ENCODE peak calls at places on chromosomes 2 and 18, in nine cellular contexts. F, V, C, X, L, G, B, S and O are unnamed samples.

GRCh38 chr2:198273670-198274069 is 469.3 kb downstream of the PLCL1 start:
- DNase-seq in L (no peak), S (peak), V (no peak), F (no peak), X (peak), C (peak), G (no peak), B (no peak), O (no peak)

GRCh38 chr2:150643106-150643730 is 155.8 kb upstream of the RND3 start:
- DNase-seq in L (no peak), C (peak), G (no peak), F (no peak), B (no peak), S (no peak), X (peak), V (no peak), O (no peak)

GRCh38 chr2:59909147-59909546 is 644.3 kb downstream of the BCL11A start:
- DNase-seq in V (no peak), F (no peak), B (no peak), L (no peak), G (no peak), S (no peak), C (no peak), X (no peak), O (no peak)

GRCh38 chr2:160974803-160975202 is 185.4 kb upstream of the TANK start:
- DNase-seq in F (no peak), S (peak), B (no peak), L (no peak), C (no peak), G (no peak), X (peak), V (no peak), O (no peak)

GRCh38 chr18:29123706-29124530 is 947.0 kb upstream of the CDH2 start:
- DNase-seq in S (peak), F (no peak), X (peak), L (no peak), C (no peak), G (no peak), B (no peak), V (no peak), O (no peak)

GRCh38 chr2:26870585-26871095 is 22.7 kb downstream of the DPYSL5 start:
- DNase-seq in C (no peak), S (no peak), L (no peak), V (no peak), G (no peak), F (no peak), B (no peak), X (no peak), O (no peak)

GRCh38 chr2:116879646-116880045 is 934.8 kb upstream of the DDX18 start:
- DNase-seq in S (no peak), C (no peak), B (no peak), G (no peak), X (no peak), L (no peak), V (no peak), F (no peak), O (no peak)

GRCh38 chr2:151028691-151029176 is 232.9 kb downstream of the RBM43 start:
- DNase-seq in C (no peak), B (no peak), F (no peak), S (no peak), V (no peak), X (no peak), G (no peak), L (no peak), O (no peak)

GRCh38 chr2:191481305-191482075 is 196.4 kb upstream of the NABP1 start:
- DNase-seq in C (peak), X (peak), V (no peak), L (no peak), F (no peak), S (peak), B (no peak), G (no peak), O (no peak)

GRCh38 chr2:191474459-191474858 is 203.5 kb upstream of the NABP1 start:
- DNase-seq in B (no peak), X (no peak), S (no peak), G (no peak), F (no peak), L (no peak), V (no peak), C (no peak), O (no peak)

GRCh38 chr2:191476901-191477300 is 201.0 kb upstream of the NABP1 start:
- DNase-seq in C (no peak), G (no peak), B (no peak), F (no peak), S (no peak), L (no peak), X (no peak), V (no peak), O (no peak)

GRCh38 chr2:191478754-191479679 is 198.9 kb upstream of the NABP1 start:
- DNase-seq in F (no peak), C (peak), S (no peak), V (peak), L (no peak), B (no peak), G (no peak), X (peak), O (no peak)

GRCh38 chr2:191479680-191480023 is 198.3 kb upstream of the NABP1 start:
- DNase-seq in L (peak), B (no peak), X (no peak), V (no peak), S (no peak), G (no peak), F (peak), C (no peak), O (no peak)
- TF ChIP-seq CTCF in L (no peak), B (no peak), X (no peak), V (no peak), S (no peak), G (no peak), F (no peak), C (no peak), O (no peak)

GRCh38 chr2:181468313-181468712 is 11.1 kb downstream of the ITGA4 start:
- DNase-seq in G (no peak), X (no peak), V (no peak), C (peak), B (no peak), S (no peak), F (no peak), L (no peak), O (no peak)

GRCh38 chr2:181468857-181469256 is 11.7 kb downstream of the ITGA4 start:
- DNase-seq in B (no peak), L (no peak), V (no peak), S (no peak), F (no peak), G (no peak), X (no peak), C (peak), O (no peak)

GRCh38 chr2:181463573-181463972 is 6.4 kb downstream of the ITGA4 start:
- DNase-seq in V (no peak), F (no peak), X (no peak), B (no peak), L (no peak), S (no peak), G (no peak), C (no peak), O (no peak)

GRCh38 chr2:181465686-181466375 is 8.6 kb downstream of the ITGA4 start:
- DNase-seq in F (no peak), G (no peak), S (peak), X (peak), V (no peak), B (no peak), L (no peak), C (peak), O (no peak)

DNA sequence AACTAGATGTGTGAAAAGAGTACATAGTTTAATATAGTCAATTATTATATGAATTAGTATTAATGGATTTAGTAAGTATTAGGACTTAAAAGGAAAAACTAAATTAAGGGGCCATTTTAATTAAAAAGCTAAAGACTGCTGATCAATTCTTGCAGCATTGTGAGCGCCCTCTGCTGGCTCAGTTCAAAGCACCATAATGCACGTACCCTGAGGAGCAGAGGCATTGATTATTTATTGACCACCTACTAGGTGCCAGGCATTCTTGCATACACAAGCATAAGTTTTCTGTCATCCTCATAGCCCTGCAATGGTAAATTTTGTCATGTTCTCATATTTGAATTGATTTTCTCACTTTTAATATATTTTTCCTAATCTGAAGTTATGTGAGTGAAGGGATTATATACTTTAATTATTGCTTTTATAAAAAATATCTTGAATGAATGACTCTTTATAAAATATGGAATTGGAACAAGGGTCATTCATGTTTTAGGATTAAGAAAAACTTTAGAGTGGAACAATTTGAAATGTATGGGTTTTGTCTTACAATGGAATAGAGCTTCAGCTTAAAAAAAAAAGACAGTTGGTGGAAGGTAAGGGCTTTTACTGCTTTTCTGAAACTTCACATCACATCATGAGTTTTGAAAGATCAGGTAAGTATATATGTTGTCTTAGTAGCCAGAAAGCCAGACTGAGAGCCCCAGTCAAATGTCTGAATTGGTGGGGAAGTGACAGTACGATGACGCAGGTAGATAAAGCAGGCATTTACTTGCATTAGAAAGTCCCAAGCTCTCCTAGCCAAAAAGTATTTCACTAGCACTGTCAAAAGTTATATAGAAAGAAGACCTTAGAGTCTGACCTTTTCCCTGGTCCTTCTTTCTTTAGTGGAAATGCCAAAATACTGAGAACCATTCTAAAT is 9.7 kb downstream of the ITGA4 start:
- DNase-seq in B (peak), S (peak), G (peak), F (no peak), C (peak), X (peak), V (peak), L (peak), O (no peak)
- TF ChIP-seq CTCF in B (peak), S (peak), G (peak), F (peak), C (peak), X (peak), V (peak), L (peak), O (peak)

GRCh38 chr18:23964282-23965238 is 50.0 kb upstream of the TTC39C start:
- DNase-seq in B (peak), V (no peak), L (peak), C (no peak), F (no peak), G (no peak), X (no peak), S (peak), O (no peak)
- TF ChIP-seq CTCF in B (peak), V (no peak), L (peak), C (no peak), F (peak), G (no peak), X (no peak), S (peak), O (no peak)

GRCh38 chr2:12716250-12717190 is at the start of gene TRIB2:
- DNase-seq in G (peak), V (peak), X (peak), B (peak), C (peak), S (peak), L (peak), F (peak), O (peak)
- TF ChIP-seq CTCF in G (peak), V (peak), X (no peak), B (no peak), C (no peak), S (peak), L (peak), F (peak), O (peak)

DNA sequence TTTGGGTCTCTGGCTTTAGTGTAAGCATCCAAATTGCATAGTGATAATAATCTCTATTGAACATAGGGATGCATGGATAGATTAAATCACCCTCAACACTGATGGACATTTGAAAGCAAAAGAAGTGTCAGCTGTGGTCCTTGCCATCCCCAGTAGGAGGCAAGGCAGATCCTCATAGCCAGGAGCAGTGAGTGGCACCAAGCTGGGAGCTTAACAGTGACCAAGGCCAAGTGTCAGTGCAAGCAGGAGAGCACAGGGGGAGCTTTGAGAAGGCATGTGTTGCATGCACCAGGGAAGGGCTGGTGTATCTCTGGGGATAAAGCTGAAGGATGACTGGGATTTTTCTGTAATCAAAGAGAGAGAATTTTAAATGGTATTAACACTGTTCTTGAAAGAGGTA is 14.7 kb downstream of the SLC14A1 start:
- DNase-seq in X (no peak), V (no peak), C (no peak), F (no peak), B (no peak), S (no peak), G (peak), L (no peak), O (no peak)
- TF ChIP-seq CTCF in X (no peak), V (no peak), C (no peak), F (no peak), B (peak), S (no peak), G (no peak), L (no peak), O (no peak)